ENCODE peak calls at places on chromosomes 4 and X, in nine cellular contexts. P is hippocampal formation; K is GM12865; A is SW480; M is adipocyte; G is stimulated activated CD4-positive, alpha-beta T cell treated with anti-CD3 and anti-CD28 coated beads, Interleukin-12 subunit alpha, Interleukin-12 subunit beta, amount 100 ng/mL, for 48 hours; E is mucosa of gallbladder; O is prostate gland; B is HFFc6. T is an unnamed sample.

GRCh38 chrX:110265624-110266023 is 52.3 kb downstream of the AMMECR1 start:
- DNase-seq in P (no peak), K (no peak), A (peak), M (no peak), G (no peak), E (no peak), O (no peak), B (no peak), T (no peak)

GRCh38 chrX:154358829-154359228 is 15.6 kb downstream of the FLNA start:
- DNase-seq in P (no peak), K (no peak), A (no peak), M (no peak), G (no peak), E (no peak), O (no peak), B (no peak), T (no peak)

GRCh38 chrX:2389324-2389723 is 111.5 kb downstream of the DHRSX start:
- DNase-seq in P (no peak), K (no peak), A (no peak), M (no peak), G (no peak), E (no peak), O (no peak), B (no peak), T (no peak)

GRCh38 chrX:148928803-148929202 is 428.4 kb downstream of the AFF2 start:
- DNase-seq in P (no peak), K (no peak), A (no peak), M (no peak), G (no peak), E (no peak), O (no peak), B (no peak), T (peak)

GRCh38 chrX:63754860-63755579 is 30.0 kb downstream of the ARHGEF9 start:
- DNase-seq in P (peak), K (peak), A (peak), M (peak), G (peak), E (peak), O (peak), B (peak), T (peak)

GRCh38 chr4:184376923-184377322 is 97.4 kb downstream of the IRF2 start:
- DNase-seq in P (no peak), K (no peak), A (no peak), M (no peak), G (no peak), E (no peak), O (no peak), B (no peak), T (no peak)

GRCh38 chr4:145703850-145704528 is 24.0 kb downstream of the C4orf51 start:
- DNase-seq in P (no peak), K (no peak), A (no peak), M (no peak), G (no peak), E (no peak), O (peak), B (no peak), T (no peak)

GRCh38 chrX:56564921-56565861 is 1.8 kb downstream of the UBQLN2 start:
- DNase-seq in P (peak), K (peak), A (no peak), M (peak), G (no peak), E (no peak), O (no peak), B (no peak), T (no peak)

GRCh38 chrX:14354541-14354940 is 174.8 kb upstream of the GLRA2 start:
- DNase-seq in P (no peak), K (no peak), A (no peak), M (peak), G (no peak), E (no peak), O (no peak), B (no peak), T (no peak)

GRCh38 chrX:10828640-10829039 is 208.3 kb upstream of the MID1 start:
- DNase-seq in P (no peak), K (no peak), A (no peak), M (no peak), G (no peak), E (peak), O (no peak), B (no peak), T (no peak)

GRCh38 chr4:166293551-166293950 is 420.5 kb downstream of the TLL1 start:
- DNase-seq in P (no peak), K (no peak), A (no peak), M (peak), G (no peak), E (no peak), O (no peak), B (peak), T (no peak)

GRCh38 chr4:8762951-8763735 is 108.5 kb downstream of the HMX1 start:
- DNase-seq in P (no peak), K (no peak), A (no peak), M (no peak), G (no peak), E (no peak), O (no peak), B (no peak), T (no peak)

GRCh38 chrX:5907202-5907601 is 321.5 kb downstream of the NLGN4X start:
- DNase-seq in P (no peak), K (no peak), A (no peak), M (no peak), G (no peak), E (no peak), O (no peak), B (no peak), T (no peak)

GRCh38 chr4:168999836-169000235 is 10.2 kb downstream of the CBR4 start:
- DNase-seq in P (no peak), K (no peak), A (no peak), M (no peak), G (no peak), E (no peak), O (no peak), B (no peak), T (no peak)

GRCh38 chrX:120401301-120401700 is 39.4 kb downstream of the ATP1B4 start:
- DNase-seq in P (no peak), K (no peak), A (no peak), M (no peak), G (no peak), E (no peak), O (no peak), B (no peak), T (no peak)

GRCh38 chr4:148790246-148790645 is 348.0 kb upstream of the NR3C2 start:
- DNase-seq in P (no peak), K (no peak), A (no peak), M (no peak), G (no peak), E (no peak), O (no peak), B (no peak), T (no peak)

GRCh38 chrX:23434356-23434884 is 99.8 kb downstream of the PTCHD1 start:
- DNase-seq in P (peak), K (no peak), A (no peak), M (peak), G (no peak), E (peak), O (peak), B (peak), T (no peak)

T was measured in NB4.